ENCODE peak calls at places on chromosomes 11 and 22, in five cellular contexts. O is A549, S is tibial artery, H is A673, A is left ventricle myocardium inferior. U is an unnamed sample.
A peak's percentile ranks its signal among the peaks of the same experiment; 100 is the strongest.

GRCh38 chr11:108571001-108571400 is 22.6 kb downstream of the EXPH5 start:
- DNase-seq in H (no peak), A (no peak), S (no peak), O (no peak), U (no peak)

GRCh38 chr22:35905894-35906293 is 122.7 kb downstream of the RBFOX2 start:
- DNase-seq in A (no peak), H (no peak), S (no peak), O (no peak), U (no peak)

GRCh38 chr11:120182790-120183491 is 27.9 kb upstream of the OAF start:
- DNase-seq in A (peak; percentile 53), S (no peak), H (no peak), O (no peak), U (no peak)

GRCh38 chr11:30478923-30479322 is 107.2 kb downstream of the MPPED2 start:
- DNase-seq in O (no peak), H (no peak), A (peak; percentile 59), S (peak; percentile 41), U (no peak)

GRCh38 chr11:111531156-111531555 is 9.4 kb upstream of the LAYN start:
- DNase-seq in S (no peak), O (no peak), A (no peak), H (no peak), U (no peak)

GRCh38 chr22:30287626-30288413 is 1.5 kb downstream of the CASTOR1 start:
- DNase-seq in O (peak; percentile 76), S (peak; percentile 89), A (peak; percentile 88), H (peak; percentile 87), U (peak; percentile 79)

GRCh38 chr11:13076961-13077360 is 67.8 kb downstream of the RASSF10 start:
- DNase-seq in O (no peak), H (no peak), S (no peak), A (no peak), U (no peak)

GRCh38 chr11:128299132-128299726 is 288.1 kb downstream of the ETS1 start:
- DNase-seq in O (no peak), A (no peak), S (peak; percentile 29), H (no peak), U (peak; percentile 85)

GRCh38 chr11:37804666-37805065 is 1206.6 kb upstream of the RAG2 start:
- DNase-seq in A (no peak), H (peak; percentile 25), S (no peak), O (no peak), U (peak; percentile 2)

GRCh38 chr11:57778318-57779037 is 16.9 kb downstream of the CTNND1 start:
- DNase-seq in H (peak; percentile 100), A (peak; percentile 92), O (peak; percentile 88), S (peak; percentile 86), U (peak; percentile 96)

GRCh38 chr22:35467788-35468187 is 67.8 kb downstream of the MCM5 start:
- DNase-seq in S (peak; percentile 74), A (peak; percentile 86), O (no peak), H (no peak), U (no peak)

GRCh38 chr11:78399136-78399535 is 18.5 kb downstream of the GAB2 start:
- DNase-seq in S (no peak), A (no peak), O (no peak), H (no peak), U (no peak)

GRCh38 chr11:61871158-61871597 is 20.2 kb downstream of the FADS3 start:
- DNase-seq in H (peak; percentile 93), S (peak; percentile 82), A (peak; percentile 81), O (peak; percentile 91), U (peak; percentile 46)

GRCh38 chr11:116424615-116425261 is 348.0 kb downstream of the BUD13 start:
- DNase-seq in S (no peak), A (no peak), H (no peak), O (no peak), U (no peak)

GRCh38 chr22:19066531-19067271 is 55.5 kb downstream of the DGCR2 start:
- DNase-seq in O (no peak), H (no peak), S (no peak), A (no peak), U (peak; percentile 30)

GRCh38 chr11:94873910-94874575 is 99.3 kb downstream of the CWC15 start:
- DNase-seq in S (no peak), H (no peak), O (no peak), A (no peak), U (no peak)

GRCh38 chr11:115145316-115145715 is 358.9 kb downstream of the CADM1 start:
- DNase-seq in H (no peak), O (no peak), A (no peak), S (no peak), U (no peak)

GRCh38 chr11:34251640-34251980 is 106.2 kb downstream of the ABTB2 start:
- DNase-seq in S (no peak), A (no peak), O (no peak), H (no peak), U (no peak)

GRCh38 chr22:39463277-39463676 is 6.5 kb downstream of the MGAT3 start:
- DNase-seq in A (no peak), S (no peak), O (no peak), H (no peak), U (no peak)

GRCh38 chr11:36126703-36127102 is 162.5 kb downstream of the COMMD9 start:
- DNase-seq in O (no peak), H (peak; percentile 56), A (no peak), S (no peak), U (no peak)

GRCh38 chr22:19868773-19869471 is 14.2 kb upstream of the GNB1L start:
- DNase-seq in A (peak; percentile 6), S (peak; percentile 19), O (no peak), H (no peak), U (no peak)

GRCh38 chr22:38700271-38700788 is 413 bp downstream of the JOSD1 start:
- DNase-seq in H (no peak), A (peak; percentile 74), S (peak; percentile 63), O (no peak), U (no peak)

GRCh38 chr22:25518000-25518663 is 46.3 kb upstream of the GRK3 start:
- DNase-seq in O (no peak), A (no peak), S (no peak), H (no peak), U (no peak)

GRCh38 chr11:128437137-128437536 is 150.2 kb downstream of the ETS1 start:
- DNase-seq in H (no peak), S (no peak), O (no peak), A (no peak), U (no peak)

GRCh38 chr11:133545199-133545709 is 13.0 kb upstream of the OPCML start:
- DNase-seq in O (no peak), A (no peak), S (no peak), H (no peak), U (no peak)

GRCh38 chr11:69280451-69280850 is 13.5 kb upstream of the MYEOV start:
- DNase-seq in S (no peak), O (no peak), A (no peak), H (peak; percentile 54), U (peak; percentile 37)

GRCh38 chr11:19242184-19242932 is 1.6 kb upstream of the E2F8 start:
- DNase-seq in H (no peak), A (no peak), S (no peak), O (no peak), U (no peak)
- H3K4me3 ChIP-seq in H (peak overlapping the region; percentile 68), A (peak overlapping the region; percentile 87), S (peak overlapping the region; percentile 60), O (peak overlapping the region; percentile 83), U (peak overlapping the region; percentile 62)

GRCh38 chr11:72788250-72788649 is 5.6 kb downstream of the STARD10 start:
- DNase-seq in A (no peak), H (no peak), S (no peak), O (no peak), U (no peak)

GRCh38 chr11:72787262-72788104 is 6.4 kb downstream of the STARD10 start:
- DNase-seq in S (no peak), A (no peak), O (peak; percentile 51), H (no peak), U (no peak)

GRCh38 chr11:72789493-72790131 is 4.2 kb downstream of the STARD10 start:
- DNase-seq in A (peak; percentile 68), H (no peak), S (no peak), O (no peak), U (peak; percentile 71)

GRCh38 chr11:72784662-72785061 is 9.2 kb downstream of the STARD10 start:
- DNase-seq in O (no peak), H (no peak), S (no peak), A (no peak), U (no peak)

GRCh38 chr11:72786305-72787261 is 7.3 kb downstream of the STARD10 start:
- DNase-seq in H (no peak), A (no peak), S (no peak), O (no peak), U (no peak)
- H3K4me3 ChIP-seq in H (no peak overlapping the region), A (no peak overlapping the region), S (no peak overlapping the region), O (no peak overlapping the region), U (no peak overlapping the region)

DNA sequence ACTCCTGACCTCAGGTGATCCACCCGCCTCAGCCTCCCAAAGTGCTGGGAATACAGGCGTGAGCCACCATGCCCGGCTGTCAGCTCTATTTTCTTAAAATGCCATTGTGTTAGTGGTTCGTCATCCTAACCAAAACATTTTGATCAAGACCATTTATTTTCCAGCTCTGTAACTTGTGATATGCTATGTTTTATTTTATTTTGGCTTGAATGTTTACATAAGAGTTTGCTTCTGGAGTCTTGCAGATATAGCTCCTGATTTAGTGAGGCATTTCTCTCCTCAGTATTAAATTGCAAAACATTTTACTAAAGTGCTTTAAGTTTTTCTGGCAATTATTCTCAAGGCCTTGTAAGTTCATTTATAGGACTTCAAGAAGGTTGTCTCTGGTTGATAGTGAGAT is 4.4 kb downstream of the EP300 start:
- DNase-seq in O (no peak), A (no peak), S (no peak), H (no peak), U (no peak)
- H3K4me3 ChIP-seq in O (no peak overlapping the region), A (peak overlapping the region; percentile 5), S (no peak overlapping the region), H (no peak overlapping the region), U (no peak overlapping the region)

DNA sequence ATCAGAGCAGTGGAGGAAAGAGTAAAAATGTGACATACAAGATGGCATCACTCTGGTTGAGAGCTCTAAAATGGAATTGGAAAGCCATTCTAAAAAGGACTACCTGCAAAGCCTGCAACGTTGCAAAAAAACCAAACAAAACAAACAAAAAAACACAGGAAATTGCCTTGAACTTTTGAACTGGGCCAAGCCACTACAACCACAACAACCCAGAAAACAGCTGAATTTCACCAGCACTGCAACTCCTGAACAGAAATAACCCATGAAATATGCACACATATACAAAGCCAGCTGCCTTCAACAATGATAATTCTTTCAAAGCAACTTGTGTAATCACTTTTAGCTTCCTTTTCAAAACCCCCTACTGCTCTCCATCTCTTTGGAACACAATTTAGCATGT is 326.6 kb upstream of the LRRC4C start:
- DNase-seq in O (no peak), H (no peak), A (no peak), S (no peak), U (no peak)
- H3K4me3 ChIP-seq in O (no peak overlapping the region), H (no peak overlapping the region), A (no peak overlapping the region), S (no peak overlapping the region), U (no peak overlapping the region)

U was measured in skeletal muscle cell.